ENCODE peak calls at places on chromosomes 2 and 18, in four cellular contexts. L is psoas muscle; T is hepatocyte; E is activated CD4-positive, alpha-beta memory T cell treated with anti-CD3 and anti-CD28 coated beads, Interleukin-2, amount 10 ng/mL, durations not matched to agents 7 days and 5 days. M is an unnamed sample.

GRCh38 chr18:21194871-21195771 is 46.9 kb upstream of the GREB1L start:
- DNase-seq in L (no peak), T (peak), E (no peak), M (no peak)

GRCh38 chr2:63861220-63861822 is 19.6 kb downstream of the UGP2 start:
- DNase-seq in L (no peak), T (peak), E (peak), M (peak)

GRCh38 chr2:44686561-44686960 is 254.9 kb upstream of the SIX3 start:
- DNase-seq in L (no peak), T (no peak), E (no peak), M (no peak)

GRCh38 chr2:28036307-28036706 is 145.8 kb downstream of the BABAM2 start:
- DNase-seq in L (no peak), T (no peak), E (no peak), M (no peak)

GRCh38 chr2:2763351-2763997 is 432.4 kb upstream of the MYT1L start:
- DNase-seq in L (no peak), T (no peak), E (no peak), M (no peak)

GRCh38 chr2:236972491-236973379 is 113.0 kb upstream of the COPS8 start:
- DNase-seq in L (peak), T (peak), E (no peak), M (peak)

GRCh38 chr2:225274751-225275150 is 124.8 kb upstream of the NYAP2 start:
- DNase-seq in L (no peak), T (no peak), E (no peak), M (no peak)

GRCh38 chr2:231482806-231483391 is 18.6 kb upstream of the NCL start:
- DNase-seq in L (peak), T (peak), E (peak), M (peak)

GRCh38 chr2:171923206-171923605 is 945 bp downstream of the HAT1 start:
- DNase-seq in L (peak), T (peak), E (no peak), M (no peak)

M was measured in activated CD8-positive, alpha-beta memory T cell treated with anti-CD3 and anti-CD28 coated beads, Interleukin-2, amount 10 ng/mL, durations not matched to agents 7 days and 5 days.